ENCODE peak calls at places on chromosomes 16 and 17, in five cellular contexts. U is CD8-positive, alpha-beta T cell; P is ascending aorta; C is heart right ventricle; N is CD4-positive, alpha-beta T cell. M is an unnamed sample.

GRCh38 chr17:52754838-52755237 is 596.3 kb upstream of the CA10 start:
- DNase-seq in U (no peak), C (no peak), P (no peak), N (no peak), M (no peak)

GRCh38 chr17:52828621-52829020 is 670.1 kb upstream of the CA10 start:
- DNase-seq in P (no peak), N (no peak), U (no peak), C (no peak), M (no peak)

GRCh38 chr17:48174833-48175232 is 67.3 kb downstream of the SNX11 start:
- DNase-seq in U (no peak), P (no peak), C (no peak), N (no peak), M (no peak)

GRCh38 chr17:76356803-76357456 is 3.2 kb upstream of the PRPSAP1 start:
- DNase-seq in P (no peak), C (no peak), N (no peak), U (no peak), M (no peak)

GRCh38 chr17:2189231-2189630 is 114.4 kb downstream of the SMG6 start:
- DNase-seq in U (no peak), C (no peak), P (no peak), N (no peak), M (no peak)

GRCh38 chr17:78294356-78294755 is 62.9 kb downstream of the TMEM235 start:
- DNase-seq in U (no peak), C (no peak), P (no peak), N (no peak), M (no peak)

GRCh38 chr17:36923814-36924221 is 13.5 kb upstream of the LHX1 start:
- DNase-seq in U (no peak), N (no peak), C (no peak), P (no peak), M (no peak)

GRCh38 chr16:66650707-66651473 is 45.7 kb downstream of the CMTM4 start:
- DNase-seq in P (peak), C (peak), U (peak), N (peak), M (peak)

GRCh38 chr17:78935419-78936323 is 10.5 kb upstream of the TIMP2 start:
- DNase-seq in N (no peak), P (peak), U (no peak), C (no peak), M (peak)

GRCh38 chr16:72996291-72997062 is 51.5 kb downstream of the ZFHX3 start:
- DNase-seq in C (no peak), P (peak), N (no peak), U (no peak), M (no peak)

GRCh38 chr17:79738643-79739042 is 7.9 kb downstream of the ENPP7 start:
- DNase-seq in P (no peak), U (no peak), C (no peak), N (no peak), M (no peak)

GRCh38 chr16:70448075-70448474 is 6.3 kb upstream of the FCSK start:
- DNase-seq in C (no peak), N (no peak), U (no peak), P (no peak), M (no peak)

GRCh38 chr17:69609495-69610315 is 195.2 kb downstream of the MAP2K6 start:
- DNase-seq in U (no peak), P (no peak), C (no peak), N (no peak), M (peak)

GRCh38 chr17:77426676-77427386 is 286.1 kb downstream of the SEC14L1 start:
- DNase-seq in C (no peak), U (no peak), P (peak), N (no peak), M (no peak)

GRCh38 chr16:80317132-80318098 is 223.4 kb upstream of the DYNLRB2 start:
- DNase-seq in C (no peak), U (no peak), P (no peak), N (no peak), M (no peak)
- TF ChIP-seq CTCF in C (no peak), U (no peak), P (no peak), N (no peak), M (peak)

GRCh38 chr17:46796524-46796923 is 22.0 kb downstream of the WNT3 start:
- DNase-seq in U (no peak), P (no peak), N (no peak), C (no peak), M (no peak)
- TF ChIP-seq CTCF in U (no peak), P (no peak), N (no peak), C (no peak), M (no peak)

DNA sequence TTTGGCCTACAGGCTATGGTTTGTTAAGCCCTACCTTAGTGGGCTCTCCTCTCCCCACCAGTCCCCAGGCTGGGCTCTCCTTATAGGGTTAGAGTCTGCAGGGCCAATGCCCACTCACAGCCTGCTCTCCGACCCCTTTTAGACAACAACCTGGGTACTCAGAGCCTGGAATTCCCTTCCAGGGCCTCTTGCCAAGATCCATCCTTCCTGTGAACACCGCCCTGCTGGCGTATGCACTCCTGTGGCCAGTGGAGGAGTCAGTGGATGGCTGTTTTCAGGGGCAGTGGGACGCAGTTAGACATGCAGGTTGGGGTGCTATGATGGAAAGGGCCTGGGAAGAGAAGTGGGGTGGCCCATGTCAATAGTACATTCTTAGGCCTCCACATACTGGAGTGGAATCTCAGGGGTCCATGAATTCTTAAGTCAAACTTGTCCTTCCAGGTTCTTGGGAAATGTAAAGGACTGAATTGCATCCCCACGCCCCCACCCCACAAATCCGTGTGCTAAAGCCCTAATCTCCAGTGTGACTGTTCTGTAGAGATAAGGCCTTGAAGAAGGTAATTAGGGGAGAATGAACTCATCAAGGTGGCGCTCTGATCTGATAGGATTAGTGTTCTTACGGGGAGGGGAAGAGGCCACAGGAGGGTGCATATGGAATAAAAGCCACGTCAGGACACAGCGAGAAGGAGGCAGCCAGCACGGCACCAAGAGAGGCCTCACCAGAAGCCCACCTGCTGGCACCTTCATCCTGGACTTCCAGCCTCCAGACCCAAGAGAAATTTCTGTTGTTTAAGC is 81.6 kb upstream of the CACNG5 start:
- DNase-seq in U (no peak), N (no peak), C (no peak), P (no peak), M (no peak)
- TF ChIP-seq CTCF in U (no peak), N (no peak), C (no peak), P (no peak), M (no peak)

GRCh38 chr17:64216385-64217248 is 46.4 kb downstream of the TEX2 start:
- DNase-seq in N (no peak), U (no peak), P (no peak), C (peak), M (peak)
- TF ChIP-seq CTCF in N (no peak), U (no peak), P (no peak), C (peak), M (peak)

DNA sequence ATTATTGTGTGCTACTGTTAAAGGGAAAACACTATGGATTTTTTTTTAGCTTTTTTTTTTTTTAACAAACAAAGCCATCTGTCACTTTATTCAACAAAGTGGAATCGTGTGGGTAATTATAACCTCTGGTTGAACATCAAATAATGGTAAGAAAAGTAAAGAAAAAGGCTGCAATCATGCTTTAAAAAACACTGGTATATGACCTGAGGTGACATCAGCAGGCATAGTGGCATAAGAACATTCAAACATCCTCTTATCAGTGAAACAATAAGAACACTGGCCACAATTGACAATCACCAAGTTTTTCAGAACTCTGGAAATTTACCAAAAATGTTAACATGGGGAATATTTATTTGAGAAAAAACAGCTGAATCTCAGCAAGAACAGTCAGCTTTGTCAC is 442.3 kb upstream of the MON1B start:
- DNase-seq in C (no peak), N (no peak), U (no peak), P (no peak), M (no peak)
- TF ChIP-seq CTCF in C (no peak), N (no peak), U (no peak), P (no peak), M (no peak)

DNA sequence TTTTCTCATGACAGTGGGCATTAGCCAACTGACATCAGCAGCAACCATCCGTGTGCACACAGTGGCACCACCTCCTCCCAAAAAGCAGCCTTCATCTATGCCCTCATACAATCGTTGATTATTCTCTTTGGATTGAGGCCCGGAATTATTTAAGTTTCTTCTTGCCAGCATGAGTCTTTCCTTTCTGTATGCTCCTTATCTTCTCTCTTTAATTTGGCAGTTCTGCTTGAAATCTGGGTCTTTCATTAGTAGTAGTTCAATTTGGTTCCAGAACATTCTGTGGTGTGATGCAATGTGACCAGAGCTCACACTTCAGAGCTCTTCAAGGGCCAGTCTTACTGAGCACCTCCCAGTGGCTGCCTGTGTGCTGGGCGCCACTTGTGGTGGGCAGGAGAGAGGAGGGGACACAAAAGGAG is 52.2 kb upstream of the STH start:
- DNase-seq in C (no peak), N (no peak), P (no peak), U (no peak), M (peak)
- TF ChIP-seq CTCF in C (no peak), N (no peak), P (no peak), U (no peak), M (no peak)

GRCh38 chr16:20107086-20107485 is 33.4 kb upstream of the GPR139 start:
- DNase-seq in C (no peak), P (no peak), U (no peak), N (no peak), M (no peak)
- TF ChIP-seq CTCF in C (no peak), P (no peak), U (no peak), N (no peak), M (no peak)

DNA sequence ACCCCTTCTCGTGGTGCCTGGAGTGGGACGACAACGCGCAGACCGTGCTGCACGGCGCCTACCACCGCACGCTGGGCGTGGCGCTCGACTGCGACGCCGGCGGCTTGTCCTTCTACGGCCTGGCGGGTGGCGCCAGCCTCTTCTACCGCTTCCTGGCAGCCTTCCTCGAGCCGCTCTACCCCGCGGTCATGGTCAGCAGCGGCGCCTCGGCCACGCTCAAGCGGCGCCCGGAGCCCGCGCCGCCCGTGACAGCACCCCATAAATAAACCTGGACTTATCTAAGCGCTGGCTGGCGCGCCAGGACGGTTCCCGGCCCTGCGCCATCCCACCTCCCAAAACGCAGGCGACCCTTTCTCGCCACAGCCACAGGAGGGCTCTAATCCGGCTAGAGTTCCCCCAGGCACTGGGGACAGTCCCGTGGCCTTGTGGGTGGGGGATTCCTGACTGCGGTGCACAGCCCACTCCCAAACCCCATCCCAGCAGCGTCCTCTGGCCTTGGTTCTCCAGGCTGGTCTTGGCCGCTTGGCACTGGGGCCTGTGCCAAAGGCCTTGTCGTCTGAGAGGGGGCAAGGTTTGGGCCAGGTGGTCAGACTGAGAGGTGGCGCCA is 10.2 kb upstream of the SLC16A5 start:
- DNase-seq in N (peak), C (peak), U (peak), P (peak), M (peak)
- TF ChIP-seq CTCF in N (no peak), C (peak), U (no peak), P (no peak), M (peak)

GRCh38 chr17:83008526-83008925 is 70.9 kb upstream of the METRNL start:
- DNase-seq in N (no peak), P (no peak), C (no peak), U (no peak), M (no peak)
- TF ChIP-seq CTCF in N (no peak), P (no peak), C (no peak), U (no peak), M (no peak)

GRCh38 chr17:50506298-50506697 is 1.9 kb upstream of the MYCBPAP start:
- DNase-seq in N (no peak), C (no peak), P (no peak), U (no peak), M (no peak)

GRCh38 chr17:50505731-50506130 is 2.5 kb upstream of the MYCBPAP start:
- DNase-seq in N (no peak), P (no peak), C (no peak), U (no peak), M (no peak)

GRCh38 chr17:50511058-50511457 is 2.8 kb downstream of the MYCBPAP start:
- DNase-seq in U (no peak), C (no peak), P (no peak), N (no peak), M (peak)

GRCh38 chr17:50508573-50509460 is 578 bp downstream of the MYCBPAP start:
- DNase-seq in N (no peak), U (no peak), C (no peak), P (no peak), M (no peak)

GRCh38 chr17:50507871-50508572 is at the start of gene MYCBPAP:
- DNase-seq in P (peak), U (peak), C (peak), N (peak), M (peak)
- TF ChIP-seq CTCF in P (no peak), U (no peak), C (peak), N (no peak), M (no peak)